ENCODE peak calls at places on chromosomes 3 and 15, in ten cellular contexts. Z is GM18507, W is astrocyte of the cerebellum, D is NCI-H460, P is heart left ventricle, M is caudate nucleus, K is nephron progenitor cell, S is ascending aorta, H is GM12865, U is upper lobe of right lung. T is an unnamed sample.

GRCh38 chr3:125403789-125404188 is 28.7 kb upstream of the ZNF148 start:
- DNase-seq in Z (no peak), W (no peak), D (no peak), P (no peak), M (no peak), K (no peak), S (no peak), H (no peak), U (no peak), T (no peak)

GRCh38 chr3:105866656-105867653 is 1.9 kb downstream of the CBLB start:
- DNase-seq in Z (no peak), W (no peak), D (no peak), P (no peak), M (no peak), K (peak; percentile 4), S (no peak), H (peak; percentile 88), U (no peak), T (no peak)

GRCh38 chr3:99013794-99014315 is 112.4 kb upstream of the DCBLD2 start:
- DNase-seq in Z (no peak), W (no peak), D (no peak), P (no peak), M (no peak), K (no peak), S (no peak), H (no peak), U (no peak), T (no peak)

GRCh38 chr3:103862415-103862814 is 1427.6 kb downstream of the ZPLD1 start:
- DNase-seq in Z (no peak), W (no peak), D (no peak), P (no peak), M (no peak), K (no peak), S (no peak), H (no peak), U (no peak), T (no peak)

GRCh38 chr3:119352235-119352634 is 58.1 kb downstream of the ARHGAP31 start:
- DNase-seq in Z (peak; percentile 17), W (no peak), D (no peak), P (no peak), M (no peak), K (no peak), S (no peak), H (peak; percentile 89), U (no peak), T (no peak)

GRCh38 chr3:118137783-118138182 is 896.9 kb downstream of the IGSF11 start:
- DNase-seq in Z (no peak), W (no peak), D (no peak), P (no peak), M (no peak), K (no peak), S (no peak), H (no peak), U (no peak), T (no peak)

GRCh38 chr15:52136471-52136993 is 24.0 kb upstream of the BCL2L10 start:
- DNase-seq in Z (no peak), W (no peak), D (no peak), P (no peak), M (no peak), K (no peak), S (no peak), H (no peak), U (no peak), T (no peak)

GRCh38 chr3:191302451-191302850 is 26.7 kb upstream of the CCDC50 start:
- DNase-seq in Z (no peak), W (no peak), D (no peak), P (no peak), M (no peak), K (no peak), S (no peak), H (no peak), U (no peak), T (no peak)

GRCh38 chr3:141489184-141489583 is 2.4 kb downstream of the RASA2 start:
- DNase-seq in Z (no peak), W (no peak), D (no peak), P (no peak), M (no peak), K (no peak), S (no peak), H (peak; percentile 66), U (no peak), T (no peak)

GRCh38 chr15:67076147-67076843 is 10.9 kb downstream of the SMAD3 start:
- DNase-seq in Z (no peak), W (no peak), D (peak; percentile 31), P (no peak), M (no peak), K (no peak), S (peak; percentile 89), H (peak; percentile 83), U (no peak), T (peak; percentile 77)

GRCh38 chr15:74497584-74497983 is 36.6 kb upstream of the UBL7 start:
- DNase-seq in Z (no peak), W (no peak), D (no peak), P (no peak), M (no peak), K (no peak), S (no peak), H (peak; percentile 63), U (no peak), T (no peak)

GRCh38 chr3:136678981-136679380 is 73.2 kb downstream of the STAG1 start:
- DNase-seq in Z (no peak), W (peak; percentile 75), D (no peak), P (no peak), M (no peak), K (no peak), S (no peak), H (no peak), U (no peak), T (no peak)

GRCh38 chr15:65085990-65086679 is 9.6 kb downstream of the KBTBD13 start:
- DNase-seq in Z (no peak), W (no peak), D (peak; percentile 19), P (no peak), M (no peak), K (peak; percentile 58), S (no peak), H (peak; percentile 40), U (no peak), T (peak; percentile 30)

GRCh38 chr3:51722362-51722761 is 15.5 kb downstream of the GRM2 start:
- DNase-seq in Z (no peak), W (no peak), D (no peak), P (no peak), M (no peak), K (no peak), S (no peak), H (no peak), U (no peak), T (no peak)

GRCh38 chr15:55627730-55628368 is 39.7 kb upstream of the PYGO1 start:
- DNase-seq in Z (no peak), W (peak; percentile 55), D (peak; percentile 82), P (no peak), M (no peak), K (no peak), S (no peak), H (no peak), U (no peak), T (peak; percentile 57)

GRCh38 chr3:119794971-119795612 is 13.2 kb downstream of the NR1I2 start:
- DNase-seq in Z (no peak), W (no peak), D (peak; percentile 22), P (no peak), M (no peak), K (peak; percentile 12), S (no peak), H (no peak), U (no peak), T (peak; percentile 6)

GRCh38 chr3:129526121-129526900 is 2.1 kb upstream of the RHO start:
- DNase-seq in Z (peak; percentile 45), W (no peak), D (no peak), P (no peak), M (no peak), K (no peak), S (no peak), H (peak; percentile 60), U (no peak), T (no peak)

GRCh38 chr15:51475736-51476135 is 134.3 kb downstream of the GLDN start:
- DNase-seq in Z (no peak), W (no peak), D (no peak), P (no peak), M (no peak), K (no peak), S (no peak), H (no peak), U (no peak), T (no peak)

T was measured in SW 1271.